ENCODE peak calls at places on chromosomes 7 and 10, in six cellular contexts. J is IMR-90, T is GM23248, P is SJSA1, C is lower lobe of right lung, I is neural progenitor cell. F is an unnamed sample. For H3K4me1 and H3K36me3, the result is how much of the 10 kb centered on the place peaks cover.

GRCh38 chr7:4634166-4634565 is 47.9 kb upstream of the FOXK1 start:
- DNase-seq in J (no peak), T (peak), P (no peak), C (no peak), I (no peak), F (no peak)

GRCh38 chr7:146660839-146661238 is 544.2 kb downstream of the CNTNAP2 start:
- DNase-seq in J (no peak), T (no peak), P (no peak), C (no peak), I (no peak), F (no peak)

GRCh38 chr10:101818958-101819633 is 852 bp upstream of the OGA start:
- DNase-seq in J (no peak), T (no peak), P (no peak), C (no peak), I (peak), F (no peak)

GRCh38 chr10:86956841-86957448 is 470 bp downstream of the MMRN2 start:
- DNase-seq in J (no peak), T (no peak), P (no peak), C (peak), I (no peak), F (no peak)

GRCh38 chr10:28533571-28534304 is 820 bp downstream of the WAC start:
- DNase-seq in J (peak), T (peak), P (peak), C (peak), I (peak), F (peak)

GRCh38 chr7:11650030-11650429 is 182.0 kb downstream of the THSD7A start:
- DNase-seq in J (no peak), T (peak), P (no peak), C (no peak), I (no peak), F (no peak)

GRCh38 chr7:31465285-31465684 is 48.6 kb upstream of the ITPRID1 start:
- DNase-seq in J (no peak), T (no peak), P (no peak), C (no peak), I (no peak), F (no peak)

GRCh38 chr7:30330134-30331111 is 46.0 kb downstream of the ZNRF2 start:
- DNase-seq in J (peak), T (no peak), P (no peak), C (no peak), I (no peak), F (no peak)

GRCh38 chr7:155594961-155595366 is 48.6 kb upstream of the CNPY1 start:
- DNase-seq in J (no peak), T (no peak), P (no peak), C (peak), I (no peak), F (no peak)

GRCh38 chr10:77636967-77637473 is 588 bp downstream of the KCNMA1 start:
- DNase-seq in J (no peak), T (peak), P (no peak), C (peak), I (peak), F (no peak)

GRCh38 chr10:11113156-11113555 is 95.5 kb downstream of the CELF2 start:
- DNase-seq in J (no peak), T (no peak), P (no peak), C (no peak), I (no peak), F (no peak)
- H3K4me1 ChIP-seq in J (under half), T (under half), P (under half), C (under half), I (under half), F (under half)

GRCh38 chr10:43124094-43124521 is 14.1 kb upstream of the CSGALNACT2 start:
- DNase-seq in J (no peak), T (no peak), P (no peak), C (no peak), I (no peak), F (no peak)

GRCh38 chr10:43122096-43122495 is 16.1 kb upstream of the CSGALNACT2 start:
- DNase-seq in J (no peak), T (no peak), P (peak), C (no peak), I (no peak), F (no peak)

GRCh38 chr10:43125274-43125845 is 12.9 kb upstream of the CSGALNACT2 start:
- DNase-seq in J (no peak), T (no peak), P (no peak), C (no peak), I (no peak), F (no peak)

GRCh38 chr10:43124574-43125273 is 13.5 kb upstream of the CSGALNACT2 start:
- DNase-seq in J (no peak), T (no peak), P (no peak), C (no peak), I (no peak), F (no peak)

GRCh38 chr10:43123361-43124093 is 14.7 kb upstream of the CSGALNACT2 start:
- DNase-seq in J (no peak), T (no peak), P (peak), C (no peak), I (no peak), F (peak)
- H3K36me3 ChIP-seq in J (under half), T (under half), P (under half), C (under half), I (under half), F (under half)

GRCh38 chr7:123552641-123553040 is 5.0 kb downstream of the NDUFA5 start:
- DNase-seq in J (no peak), T (no peak), P (no peak), C (no peak), I (no peak), F (no peak)

GRCh38 chr7:123553159-123553558 is 4.5 kb downstream of the NDUFA5 start:
- DNase-seq in J (no peak), T (no peak), P (no peak), C (no peak), I (no peak), F (no peak)

DNA sequence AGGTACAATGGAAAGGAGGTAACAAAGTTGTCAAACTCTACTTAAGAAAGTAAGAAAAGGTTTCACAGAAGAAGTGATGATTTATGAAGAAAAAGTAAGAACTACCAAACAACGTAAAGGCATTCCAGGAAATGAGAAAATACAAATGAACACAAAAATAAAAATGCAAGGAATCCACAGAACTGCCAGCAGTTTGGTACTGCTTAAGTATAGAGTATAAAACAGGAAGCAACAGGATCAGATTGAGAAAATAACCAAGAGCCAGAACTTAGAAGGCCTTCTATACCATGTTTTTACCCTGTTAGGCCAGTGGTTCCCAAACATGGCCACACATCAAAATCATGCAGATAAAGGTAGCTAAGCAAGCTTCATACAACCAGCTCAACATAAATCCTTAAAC is 9.2 kb downstream of the NDUFA5 start:
- DNase-seq in J (no peak), T (peak), P (no peak), C (no peak), I (no peak), F (no peak)
- H3K4me1 ChIP-seq in J (under half), T (under half), P (under half), C (under half), I (under half), F (under half)

DNA sequence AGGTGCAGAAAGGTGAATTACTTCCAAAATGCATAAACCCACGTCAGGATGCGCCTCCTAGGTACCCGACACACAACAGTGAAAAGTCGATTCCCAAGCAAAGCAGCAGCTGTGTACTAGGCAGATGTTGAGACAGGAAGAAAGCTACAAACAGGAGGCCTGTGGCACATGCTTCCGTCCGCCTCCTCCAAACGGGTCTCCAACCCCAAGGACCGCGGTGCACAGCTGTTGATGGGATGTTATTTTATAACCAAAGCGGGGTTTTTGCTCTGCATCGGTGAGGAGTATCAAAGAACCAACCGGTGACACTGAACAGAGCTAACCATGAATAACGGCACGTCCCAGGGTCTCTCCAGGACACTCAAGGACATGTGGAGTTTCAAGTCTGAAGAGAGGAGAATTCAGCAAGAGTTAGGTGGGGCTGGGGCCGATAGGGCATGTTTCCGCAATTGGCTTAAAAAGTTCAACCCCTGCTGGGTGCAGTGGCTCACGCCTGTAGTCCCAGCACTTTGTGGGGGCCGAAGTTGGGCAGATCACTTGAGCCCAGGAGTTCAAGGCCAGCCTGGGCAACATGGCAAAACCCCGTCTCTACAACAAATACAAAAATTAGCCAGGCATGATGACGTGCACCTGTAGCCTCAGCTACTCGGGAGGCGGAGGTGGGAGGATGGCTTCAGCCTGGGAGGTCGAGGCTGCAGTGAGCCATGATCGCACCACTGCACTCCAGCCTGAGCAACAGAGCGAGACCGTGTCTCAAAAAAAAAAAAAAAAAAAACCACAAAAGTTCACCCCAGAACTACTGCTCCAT is 108.0 kb downstream of the SMURF1 start:
- DNase-seq in J (no peak), T (no peak), P (no peak), C (no peak), I (no peak), F (no peak)
- H3K36me3 ChIP-seq in J (half or more), T (under half), P (half or more), C (half or more), I (under half), F (half or more)

F was measured in HAP-1.